ENCODE peak calls at places on chromosomes 6 and 20, in five cellular contexts. Y is H9, O is heart left ventricle, Z is cardiac fibroblast, X is lower lobe of right lung. G is an unnamed sample.

GRCh38 chr6:31187780-31188194 is 17.3 kb upstream of the POU5F1 start:
- DNase-seq in Z (no peak), Y (no peak), X (no peak), O (no peak), G (no peak)

GRCh38 chr6:24719125-24719931 is at the start of gene C6orf62:
- DNase-seq in O (peak; percentile 35), Z (peak; percentile 38), Y (no peak), X (peak; percentile 65), G (peak; percentile 36)

GRCh38 chr6:167497387-167498056 is 172.6 kb downstream of the TTLL2 start:
- DNase-seq in Z (peak; percentile 12), O (no peak), X (no peak), Y (no peak), G (no peak)

GRCh38 chr20:37330316-37330715 is 15.6 kb upstream of the SRC start:
- DNase-seq in Y (no peak), X (no peak), O (no peak), Z (no peak), G (no peak)

GRCh38 chr6:156438519-156438918 is 338.7 kb upstream of the ARID1B start:
- DNase-seq in O (no peak), Z (no peak), Y (no peak), X (no peak), G (no peak)

GRCh38 chr20:58294497-58295455 is 14.7 kb upstream of the RAB22A start:
- DNase-seq in Z (no peak), O (no peak), X (no peak), Y (no peak), G (peak; percentile 5)

GRCh38 chr6:63352587-63353281 is 33.0 kb upstream of the LGSN start:
- DNase-seq in X (no peak), O (no peak), Y (peak; percentile 40), Z (peak; percentile 68), G (peak; percentile 54)

GRCh38 chr6:121403981-121404380 is 31.5 kb upstream of the GJA1 start:
- DNase-seq in X (no peak), Y (no peak), O (no peak), Z (no peak), G (no peak)

GRCh38 chr6:56435754-56436153 is 188.4 kb upstream of the COL21A1 start:
- DNase-seq in O (no peak), X (no peak), Z (no peak), Y (no peak), G (no peak)

GRCh38 chr20:43825635-43826034 is 89.0 kb upstream of the TOX2 start:
- DNase-seq in O (no peak), X (no peak), Z (no peak), Y (no peak), G (no peak)

GRCh38 chr6:44012078-44012493 is 115.2 kb downstream of the MRPL14 start:
- DNase-seq in Z (peak; percentile 98), X (no peak), O (no peak), Y (no peak), G (peak; percentile 93)

GRCh38 chr20:57282691-57283361 is 16.4 kb upstream of the BMP7 start:
- DNase-seq in O (no peak), Z (no peak), Y (no peak), X (no peak), G (no peak)

GRCh38 chr6:32965901-32966300 is 2.5 kb upstream of the BRD2 start:
- DNase-seq in Z (no peak), Y (no peak), O (no peak), X (no peak), G (peak; percentile 54)

GRCh38 chr6:114101255-114101654 is 130.3 kb upstream of the HDAC2 start:
- DNase-seq in Z (no peak), O (no peak), Y (no peak), X (no peak), G (no peak)

GRCh38 chr6:36703982-36704381 is 6.4 kb downstream of the RAB44 start:
- DNase-seq in Y (no peak), X (no peak), O (no peak), Z (no peak), G (no peak)

GRCh38 chr6:89267918-89268317 is 47.2 kb downstream of the GABRR2 start:
- DNase-seq in O (no peak), Z (no peak), X (no peak), Y (no peak), G (no peak)

GRCh38 chr6:35396991-35397390 is 54.6 kb downstream of the PPARD start:
- DNase-seq in O (no peak), X (no peak), Z (peak; percentile 37), Y (no peak), G (no peak)

GRCh38 chr6:110509617-110510231 is 33.3 kb upstream of the SLC22A16 start:
- DNase-seq in Y (no peak), X (no peak), Z (peak; percentile 92), O (no peak), G (peak; percentile 65)

GRCh38 chr6:111231078-111231435 is 143.8 kb downstream of the SLC16A10 start:
- DNase-seq in Y (no peak), X (no peak), Z (no peak), O (no peak), G (no peak)

GRCh38 chr20:46939031-46939430 is 44.4 kb downstream of the EYA2 start:
- DNase-seq in O (no peak), X (no peak), Z (peak; percentile 38), Y (peak; percentile 40), G (no peak)

GRCh38 chr6:18748314-18748713 is 361.2 kb downstream of the RNF144B start:
- DNase-seq in O (no peak), X (no peak), Y (no peak), Z (no peak), G (no peak)

GRCh38 chr6:21593412-21593926 is at the start of gene SOX4:
- DNase-seq in Y (peak; percentile 97), O (peak; percentile 95), X (peak; percentile 92), Z (peak; percentile 98), G (peak; percentile 98)

GRCh38 chr6:125588268-125588667 is 161.2 kb upstream of the HEY2 start:
- DNase-seq in O (peak; percentile 32), Y (no peak), Z (no peak), X (no peak), G (no peak)

GRCh38 chr6:110173506-110174132 is 5.9 kb downstream of the WASF1 start:
- DNase-seq in O (no peak), Z (no peak), Y (no peak), X (no peak), G (no peak)

GRCh38 chr6:139553916-139554315 is 179.5 kb upstream of the CITED2 start:
- DNase-seq in Y (no peak), Z (no peak), X (no peak), O (no peak), G (no peak)

GRCh38 chr6:166194885-166195860 is 27.5 kb upstream of the TBXT start:
- DNase-seq in O (no peak), Y (no peak), Z (no peak), X (no peak), G (peak; percentile 31)

GRCh38 chr20:41029150-41029872 is 689 bp downstream of the TOP1 start:
- DNase-seq in Z (peak; percentile 33), X (peak; percentile 56), O (peak; percentile 43), Y (no peak), G (peak; percentile 38)

GRCh38 chr6:141988954-141989705 is 143.6 kb upstream of the GJE1 start:
- DNase-seq in X (no peak), O (no peak), Z (peak; percentile 88), Y (peak; percentile 69), G (peak; percentile 74)

GRCh38 chr6:129493396-129493902 is 216.5 kb downstream of the ARHGAP18 start:
- DNase-seq in O (no peak), Z (peak; percentile 36), X (no peak), Y (no peak), G (no peak)

GRCh38 chr6:97437087-97437486 is 154.1 kb upstream of the MMS22L start:
- DNase-seq in X (no peak), Y (no peak), Z (peak; percentile 43), O (no peak), G (peak; percentile 47)

GRCh38 chr6:170388113-170388512 is 81.6 kb downstream of the FAM120B start:
- DNase-seq in X (no peak), Z (peak; percentile 45), Y (no peak), O (no peak), G (no peak)

GRCh38 chr6:100347901-100348550 is 116.7 kb downstream of the SIM1 start:
- DNase-seq in Y (no peak), X (no peak), O (no peak), Z (peak; percentile 69), G (no peak)

GRCh38 chr6:168817558-168818159 is 376.7 kb downstream of the SMOC2 start:
- DNase-seq in Y (no peak), Z (no peak), O (no peak), X (no peak), G (no peak)

GRCh38 chr6:168819546-168819945 is 378.6 kb downstream of the SMOC2 start:
- DNase-seq in X (no peak), Z (no peak), Y (no peak), O (no peak), G (no peak)

GRCh38 chr6:168815229-168815628 is 374.2 kb downstream of the SMOC2 start:
- DNase-seq in O (no peak), Z (no peak), Y (no peak), X (no peak), G (peak; percentile 6)
- TF ChIP-seq CTCF in O (no peak), Z (no peak), Y (peak; percentile 63), X (peak; percentile 12), G (peak; percentile 25)

DNA sequence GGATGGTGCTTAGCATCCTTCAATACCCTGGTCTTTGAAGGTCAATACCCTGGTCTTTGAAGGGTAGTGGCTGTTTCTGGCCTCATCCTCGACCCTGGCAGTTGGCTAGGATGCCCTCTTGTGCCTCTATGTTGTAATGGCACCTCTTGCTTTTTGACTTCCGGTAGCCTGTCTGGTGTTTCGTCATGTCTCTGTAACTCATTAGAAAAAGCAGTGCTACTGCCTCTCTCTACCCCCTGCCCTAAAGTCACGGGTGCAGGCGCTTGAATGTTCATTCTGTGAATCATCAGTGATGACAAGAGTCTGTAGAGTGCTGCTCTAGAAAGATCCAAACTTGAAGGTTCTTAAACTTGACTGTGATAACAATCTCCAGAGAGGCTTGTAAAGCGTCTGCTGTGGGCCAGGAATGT is 28.3 kb downstream of the RSPO4 start:
- DNase-seq in Z (peak; percentile 58), Y (peak; percentile 66), O (no peak), X (no peak), G (peak; percentile 61)
- TF ChIP-seq CTCF in Z (peak; percentile 52), Y (peak; percentile 71), O (no peak), X (peak; percentile 43), G (peak; percentile 46)

DNA sequence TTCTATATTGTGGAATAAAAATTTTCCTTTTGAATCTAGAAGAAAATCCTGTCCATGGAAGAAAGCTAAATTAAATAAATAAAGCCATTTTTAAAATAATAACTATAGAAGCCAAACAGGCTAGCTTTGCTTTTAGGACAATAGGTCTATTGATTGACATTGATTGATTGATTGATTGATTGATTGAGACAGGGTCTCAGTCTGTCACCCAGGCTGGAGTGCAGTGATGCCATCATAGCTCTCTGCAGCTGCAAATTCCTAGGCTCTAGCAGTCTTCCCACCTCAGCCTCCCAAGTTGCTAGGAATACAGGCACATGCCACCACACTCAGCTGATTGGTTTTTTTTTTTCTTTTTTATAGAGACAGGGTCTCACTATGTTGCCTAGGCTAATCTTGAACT is 97.9 kb downstream of the COL12A1 start:
- DNase-seq in O (no peak), Z (no peak), X (no peak), Y (no peak), G (no peak)
- TF ChIP-seq CTCF in O (no peak), Z (no peak), X (no peak), Y (no peak), G (no peak)

GRCh38 chr6:99152345-99152643 is 197.2 kb downstream of the FAXC start:
- DNase-seq in O (no peak), X (no peak), Z (no peak), Y (no peak), G (no peak)
- TF ChIP-seq CTCF in O (no peak), X (no peak), Z (no peak), Y (peak; percentile 1), G (no peak)

GRCh38 chr6:117317261-117317660 is 51.9 kb downstream of the VGLL2 start:
- DNase-seq in O (no peak), X (no peak), Z (peak; percentile 30), Y (no peak), G (peak; percentile 31)
- TF ChIP-seq CTCF in O (peak; percentile 37), X (no peak), Z (peak; percentile 35), Y (peak; percentile 74), G (peak; percentile 25)

G was measured in cardiac muscle cell.